ENCODE peak calls at places on chromosomes 13 and 19, in seven cellular contexts. F, S, L, A, I, W and D are unnamed samples.

GRCh38 chr19:18596752-18597157 is 8.2 kb downstream of the REX1BD start:
- DNase-seq in F (peak; percentile 71), L (peak; percentile 78), I (peak; percentile 71), S (no peak), W (peak; percentile 83), A (peak; percentile 43), D (no peak)

GRCh38 chr13:90926459-90926858 is 421.0 kb upstream of the MIR17HG start:
- DNase-seq in A (no peak), F (no peak), I (no peak), W (no peak), L (no peak), S (no peak), D (no peak)

GRCh38 chr19:1882089-1882785 is 3.1 kb downstream of the ABHD17A start:
- DNase-seq in I (no peak), F (no peak), A (no peak), L (no peak), W (no peak), S (no peak), D (peak; percentile 71)

GRCh38 chr13:20411638-20412342 is 113.9 kb downstream of the CRYL1 start:
- DNase-seq in W (no peak), S (no peak), L (no peak), A (no peak), I (no peak), F (no peak), D (peak; percentile 15)

GRCh38 chr19:32971012-32971595 is 654 bp downstream of the CEP89 start:
- DNase-seq in L (no peak), A (no peak), S (no peak), W (no peak), F (no peak), I (no peak), D (no peak)

GRCh38 chr13:110913322-110913721 is 1.5 kb downstream of the ANKRD10 start:
- DNase-seq in A (no peak), I (no peak), F (no peak), S (no peak), W (no peak), L (no peak), D (peak; percentile 18)

GRCh38 chr19:18193388-18194207 is 580 bp downstream of the MPV17L2 start:
- DNase-seq in S (no peak), L (no peak), I (no peak), W (no peak), A (peak; percentile 34), F (no peak), D (no peak)

GRCh38 chr13:113224486-113224885 is 15.1 kb downstream of the CUL4A start:
- DNase-seq in A (no peak), I (no peak), S (no peak), L (no peak), F (no peak), W (no peak), D (no peak)

GRCh38 chr13:51765142-51765515 is 38.8 kb downstream of the DHRS12 start:
- DNase-seq in L (no peak), S (no peak), W (no peak), F (no peak), I (no peak), A (no peak), D (no peak)

GRCh38 chr13:51541037-51541436 is 43.2 kb upstream of the WDFY2 start:
- DNase-seq in A (no peak), I (no peak), F (no peak), L (no peak), S (no peak), W (no peak), D (no peak)

GRCh38 chr13:69565334-69565733 is 542.3 kb upstream of the ATXN8OS start:
- DNase-seq in W (no peak), S (no peak), F (no peak), A (no peak), I (peak; percentile 90), L (peak; percentile 5), D (no peak)

GRCh38 chr13:36857273-36857672 is 38.3 kb downstream of the RFXAP start:
- DNase-seq in F (no peak), L (no peak), A (no peak), I (no peak), S (no peak), W (no peak), D (no peak)

GRCh38 chr19:50419022-50419579 is 363 bp downstream of the SPIB start:
- DNase-seq in A (no peak), F (no peak), I (no peak), W (no peak), S (no peak), L (no peak), D (no peak)

GRCh38 chr13:95874286-95874685 is 178.9 kb downstream of the UGGT2 start:
- DNase-seq in F (no peak), A (no peak), S (no peak), L (no peak), I (no peak), W (no peak), D (no peak)

GRCh38 chr13:114057131-114058050 is 75.0 kb downstream of the RASA3 start:
- DNase-seq in F (no peak), S (no peak), I (no peak), A (no peak), W (no peak), L (no peak), D (no peak)